ENCODE peak calls at places on chromosome 2, in five cellular contexts. H is DND-41, Y is PC-3, D is kidney epithelial cell, T is mesothelial cell of epicardium. U is an unnamed sample.
A peak's percentile ranks its signal among the peaks of the same experiment; 100 is the strongest.

GRCh38 chr2:132256251-132256902 is 94.6 kb upstream of the ANKRD30BL start:
- DNase-seq in H (no peak), Y (no peak), D (no peak), T (no peak), U (no peak)

GRCh38 chr2:236769981-236770671 is 200.5 kb downstream of the ACKR3 start:
- DNase-seq in H (no peak), Y (peak; percentile 95), D (peak; percentile 98), T (no peak), U (no peak)

GRCh38 chr2:225464346-225465025 is 65.0 kb downstream of the NYAP2 start:
- DNase-seq in H (peak; percentile 18), Y (no peak), D (no peak), T (no peak), U (no peak)

GRCh38 chr2:47093626-47094025 is 61.5 kb downstream of the STPG4 start:
- DNase-seq in H (no peak), Y (no peak), D (no peak), T (no peak), U (no peak)

GRCh38 chr2:215537621-215538020 is 101.8 kb upstream of the FN1 start:
- DNase-seq in H (no peak), Y (peak; percentile 74), D (no peak), T (no peak), U (no peak)

GRCh38 chr2:11227595-11227994 is 72.3 kb downstream of the SLC66A3 start:
- DNase-seq in H (no peak), Y (no peak), D (no peak), T (no peak), U (no peak)

GRCh38 chr2:149160701-149161217 is 122.3 kb downstream of the LYPD6B start:
- DNase-seq in H (peak; percentile 48), Y (no peak), D (peak; percentile 43), T (no peak), U (no peak)

GRCh38 chr2:148568597-148568996 is 76.0 kb upstream of the EPC2 start:
- DNase-seq in H (no peak), Y (no peak), D (no peak), T (no peak), U (no peak)

GRCh38 chr2:26162963-26163362 is 9.9 kb upstream of the GAREM2 start:
- DNase-seq in H (no peak), Y (no peak), D (no peak), T (no peak), U (no peak)

GRCh38 chr2:200913654-200914053 is 24.5 kb downstream of the NIF3L1 start:
- DNase-seq in H (no peak), Y (peak; percentile 43), D (no peak), T (no peak), U (no peak)

GRCh38 chr2:26274058-26274613 is 29.4 kb downstream of the HADHB start:
- DNase-seq in H (no peak), Y (peak; percentile 7), D (no peak), T (no peak), U (no peak)

GRCh38 chr2:215624423-215624829 is 188.6 kb upstream of the FN1 start:
- DNase-seq in H (no peak), Y (peak; percentile 21), D (no peak), T (no peak), U (no peak)

GRCh38 chr2:104867351-104868080 is 13.6 kb downstream of the POU3F3 start:
- DNase-seq in H (no peak), Y (no peak), D (no peak), T (no peak), U (no peak)

GRCh38 chr2:86747708-86748627 is 27.9 kb downstream of the RMND5A start:
- DNase-seq in H (peak; percentile 13), Y (peak; percentile 54), D (peak; percentile 59), T (no peak), U (no peak)

GRCh38 chr2:141109633-141110032 is 1021.2 kb downstream of the LRP1B start:
- DNase-seq in H (no peak), Y (peak; percentile 31), D (no peak), T (no peak), U (no peak)

GRCh38 chr2:46381263-46381849 is 84.1 kb downstream of the EPAS1 start:
- DNase-seq in H (no peak), Y (no peak), D (no peak), T (no peak), U (no peak)

GRCh38 chr2:197174539-197175094 is 136.0 kb downstream of the ANKRD44 start:
- DNase-seq in H (no peak), Y (peak; percentile 86), D (peak; percentile 51), T (no peak), U (no peak)

GRCh38 chr2:238231251-238231793 is 8.5 kb downstream of the HES6 start:
- DNase-seq in H (no peak), Y (no peak), D (peak; percentile 48), T (no peak), U (peak; percentile 38)

GRCh38 chr2:70961648-70961994 is 16.8 kb upstream of the ANKRD53 start:
- DNase-seq in H (no peak), Y (no peak), D (no peak), T (no peak), U (no peak)

GRCh38 chr2:48728827-48729226 is 26.7 kb downstream of the LHCGR start:
- DNase-seq in H (no peak), Y (no peak), D (no peak), T (no peak), U (no peak)

GRCh38 chr2:66428986-66429612 is 5.8 kb upstream of the MEIS1 start:
- DNase-seq in H (peak; percentile 30), Y (peak; percentile 77), D (no peak), T (no peak), U (no peak)

GRCh38 chr2:109380502-109381326 is 233.1 kb downstream of the SEPTIN10 start:
- DNase-seq in H (no peak), Y (peak; percentile 41), D (no peak), T (peak; percentile 4), U (no peak)

GRCh38 chr2:17594533-17595391 is 54.3 kb downstream of the VSNL1 start:
- DNase-seq in H (no peak), Y (peak; percentile 48), D (no peak), T (no peak), U (no peak)

GRCh38 chr2:177329035-177329434 is 63.5 kb upstream of the AGPS start:
- DNase-seq in H (peak; percentile 32), Y (no peak), D (no peak), T (no peak), U (no peak)

GRCh38 chr2:145807978-145808377 is 1288.1 kb upstream of the ZEB2 start:
- DNase-seq in H (no peak), Y (peak; percentile 52), D (no peak), T (no peak), U (no peak)

GRCh38 chr2:233456111-233456510 is 101.8 kb downstream of the DGKD start:
- DNase-seq in H (no peak), Y (no peak), D (no peak), T (no peak), U (no peak)

GRCh38 chr2:119290859-119291587 is 67.4 kb downstream of the STEAP3 start:
- DNase-seq in H (peak; percentile 59), Y (peak; percentile 87), D (no peak), T (peak; percentile 62), U (peak; percentile 88)

GRCh38 chr2:238290079-238290478 is 1.7 kb upstream of the PER2 start:
- DNase-seq in H (peak; percentile 19), Y (peak; percentile 92), D (no peak), T (no peak), U (peak; percentile 51)

GRCh38 chr2:67652679-67653078 is 255.5 kb downstream of the ETAA1 start:
- DNase-seq in H (no peak), Y (no peak), D (no peak), T (no peak), U (no peak)

GRCh38 chr2:67646714-67647333 is 249.7 kb downstream of the ETAA1 start:
- DNase-seq in H (no peak), Y (no peak), D (no peak), T (no peak), U (no peak)

GRCh38 chr2:67645280-67646255 is 248.4 kb downstream of the ETAA1 start:
- DNase-seq in H (no peak), Y (no peak), D (no peak), T (no peak), U (no peak)

GRCh38 chr2:67649331-67650071 is 252.4 kb downstream of the ETAA1 start:
- DNase-seq in H (no peak), Y (peak; percentile 25), D (no peak), T (no peak), U (no peak)

GRCh38 chr2:67650292-67651133 is 253.4 kb downstream of the ETAA1 start:
- DNase-seq in H (no peak), Y (peak; percentile 85), D (peak; percentile 67), T (peak; percentile 82), U (peak; percentile 63)
- TF ChIP-seq CTCF in H (peak; percentile 36), Y (peak; percentile 90), D (peak; percentile 85), T (peak; percentile 65), U (peak; percentile 85)

GRCh38 chr2:60980031-60980815 is 37.3 kb upstream of the PEX13 start:
- DNase-seq in H (no peak), Y (no peak), D (no peak), T (no peak), U (no peak)
- TF ChIP-seq CTCF in H (no peak), Y (no peak), D (no peak), T (no peak), U (no peak)

GRCh38 chr2:187481543-187481942 is 33.5 kb upstream of the CALCRL start:
- DNase-seq in H (no peak), Y (no peak), D (no peak), T (no peak), U (no peak)
- TF ChIP-seq CTCF in H (no peak), Y (no peak), D (no peak), T (no peak), U (no peak)

GRCh38 chr2:112021269-112021668 is 33.8 kb upstream of the TMEM87B start:
- DNase-seq in H (no peak), Y (no peak), D (no peak), T (no peak), U (no peak)

GRCh38 chr2:112021781-112022231 is 33.3 kb upstream of the TMEM87B start:
- DNase-seq in H (no peak), Y (peak; percentile 66), D (no peak), T (no peak), U (no peak)

GRCh38 chr2:112019510-112019909 is 35.6 kb upstream of the TMEM87B start:
- DNase-seq in H (no peak), Y (peak; percentile 56), D (no peak), T (no peak), U (no peak)

GRCh38 chr2:112018846-112019245 is 36.2 kb upstream of the TMEM87B start:
- DNase-seq in H (no peak), Y (no peak), D (no peak), T (no peak), U (no peak)

GRCh38 chr2:112020561-112020960 is 34.5 kb upstream of the TMEM87B start:
- DNase-seq in H (no peak), Y (no peak), D (no peak), T (no peak), U (no peak)
- TF ChIP-seq CTCF in H (peak; percentile 37), Y (peak; percentile 39), D (no peak), T (no peak), U (peak; percentile 26)

GRCh38 chr2:44295636-44296359 is 20.5 kb downstream of the SLC3A1 start:
- DNase-seq in H (peak; percentile 9), Y (no peak), D (no peak), T (no peak), U (no peak)
- TF ChIP-seq CTCF in H (peak; percentile 33), Y (no peak), D (peak; percentile 26), T (peak; percentile 28), U (peak; percentile 18)